ENCODE peak calls at places on chromosomes 4 and X, in nine cellular contexts. G, E, R, T, Y, X, J, N and Q are unnamed samples.

GRCh38 chr4:145297556-145297955 is 117.2 kb upstream of the OTUD4 start:
- DNase-seq in G (no peak), R (no peak), E (no peak), T (no peak), N (no peak), Y (no peak), X (no peak), J (no peak), Q (no peak)

GRCh38 chr4:26717332-26717731 is 133.4 kb downstream of the TBC1D19 start:
- DNase-seq in Y (no peak), G (no peak), J (no peak), E (peak; percentile 38), X (no peak), R (no peak), T (no peak), N (no peak), Q (no peak)

GRCh38 chr4:677431-678293 is 3.3 kb downstream of the MYL5 start:
- DNase-seq in T (peak; percentile 82), Y (no peak), X (peak; percentile 65), N (no peak), G (no peak), J (no peak), R (no peak), E (no peak), Q (no peak)

GRCh38 chrX:68719904-68720614 is 72.6 kb downstream of the STARD8 start:
- DNase-seq in G (no peak), J (no peak), N (no peak), T (no peak), R (no peak), Y (no peak), X (peak; percentile 32), E (no peak), Q (no peak)

GRCh38 chrX:134654398-134655012 is 3.8 kb downstream of the PLAC1 start:
- DNase-seq in G (no peak), X (no peak), Y (no peak), R (no peak), E (no peak), N (no peak), T (no peak), J (no peak), Q (no peak)

GRCh38 chrX:38704146-38704882 is 96.9 kb upstream of the MID1IP1 start:
- DNase-seq in R (no peak), G (no peak), E (no peak), X (no peak), J (no peak), N (no peak), Y (no peak), T (no peak), Q (no peak)

GRCh38 chr4:177128306-177128705 is 181.4 kb upstream of the NEIL3 start:
- DNase-seq in T (no peak), G (no peak), N (no peak), J (no peak), X (no peak), R (no peak), Y (no peak), E (no peak), Q (no peak)

GRCh38 chrX:87517571-87518141 is at the start of gene KLHL4:
- DNase-seq in Y (no peak), G (peak; percentile 48), J (peak; percentile 22), R (peak; percentile 35), T (no peak), E (peak; percentile 38), X (no peak), N (peak; percentile 89), Q (no peak)

GRCh38 chr4:183413562-183414200 is 30.8 kb upstream of the CDKN2AIP start:
- DNase-seq in G (no peak), T (no peak), N (no peak), E (no peak), X (no peak), Y (no peak), J (no peak), R (no peak), Q (no peak)

GRCh38 chrX:23341452-23341851 is 6.8 kb downstream of the PTCHD1 start:
- DNase-seq in T (peak; percentile 22), R (no peak), J (no peak), Y (no peak), G (no peak), X (no peak), E (no peak), N (peak; percentile 28), Q (no peak)

GRCh38 chr4:142120921-142121320 is 484.5 kb downstream of the IL15 start:
- DNase-seq in X (no peak), J (no peak), N (no peak), Y (no peak), E (no peak), T (no peak), G (no peak), R (no peak), Q (no peak)

GRCh38 chr4:7786517-7786916 is 153.1 kb downstream of the AFAP1 start:
- DNase-seq in E (no peak), J (no peak), T (no peak), N (no peak), X (no peak), G (no peak), Y (no peak), R (no peak), Q (no peak)

GRCh38 chrX:133376422-133376821 is 38.9 kb downstream of the GPC4 start:
- DNase-seq in X (no peak), J (no peak), R (no peak), T (no peak), G (no peak), N (no peak), Y (no peak), E (no peak), Q (no peak)

GRCh38 chr4:118112117-118112516 is 77.8 kb downstream of the NDST3 start:
- DNase-seq in T (no peak), N (no peak), G (no peak), Y (no peak), J (no peak), R (no peak), E (no peak), X (no peak), Q (no peak)

GRCh38 chr4:41802590-41802989 is 54.1 kb upstream of the PHOX2B start:
- DNase-seq in G (no peak), J (no peak), X (no peak), Y (no peak), N (no peak), R (no peak), T (no peak), E (no peak), Q (no peak)

GRCh38 chr4:135192746-135193535 is 991.4 kb upstream of the PABPC4L start:
- DNase-seq in J (no peak), E (no peak), N (no peak), G (no peak), T (no peak), R (no peak), X (no peak), Y (no peak), Q (no peak)

GRCh38 chr4:106502106-106502699 is 133.6 kb upstream of the GIMD1 start:
- DNase-seq in G (peak; percentile 37), T (peak; percentile 35), E (peak; percentile 7), J (peak; percentile 84), R (peak; percentile 37), N (peak; percentile 77), X (peak; percentile 55), Y (peak; percentile 18), Q (peak; percentile 52)

GRCh38 chr4:103786014-103786413 is 66.2 kb upstream of the TACR3 start:
- DNase-seq in X (no peak), T (no peak), N (peak; percentile 48), G (no peak), J (peak; percentile 57), E (no peak), R (no peak), Y (peak; percentile 1), Q (no peak)

GRCh38 chr4:77913353-77913752 is 50.7 kb downstream of the MRPL1 start:
- DNase-seq in N (no peak), R (no peak), J (no peak), Y (no peak), X (no peak), G (no peak), T (no peak), E (no peak), Q (no peak)

GRCh38 chr4:3218824-3219760 is 29.9 kb upstream of the MSANTD1 start:
- DNase-seq in E (no peak), T (no peak), J (no peak), R (peak; percentile 12), Y (no peak), N (no peak), G (no peak), X (peak; percentile 32), Q (no peak)

DNA sequence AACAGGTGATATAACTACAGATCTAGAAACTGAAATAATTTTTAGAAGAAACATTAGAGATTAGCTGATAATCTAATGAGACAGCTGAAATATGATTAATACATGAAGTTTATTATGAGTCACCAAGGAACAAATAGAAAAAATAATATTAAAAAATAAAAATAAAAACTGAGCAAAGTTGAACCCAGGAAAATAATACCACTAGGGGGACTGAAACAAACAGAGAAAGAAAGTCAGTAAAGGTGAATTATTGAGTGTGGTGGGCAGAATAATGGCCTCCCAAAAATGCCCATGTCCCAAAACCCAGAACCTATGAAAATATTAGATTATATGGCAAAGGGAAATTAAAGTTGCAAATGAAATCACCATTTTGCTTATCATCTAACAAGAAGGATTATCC is 820.7 kb upstream of the INTU start:
- DNase-seq in J (no peak), X (no peak), E (no peak), G (no peak), T (no peak), R (no peak), N (no peak), Y (no peak), Q (no peak)
- TF ChIP-seq CTCF in J (no peak), X (no peak), E (no peak), G (peak; percentile 23), T (no peak), R (no peak), N (no peak), Y (no peak), Q (no peak)

GRCh38 chrX:12891167-12891566 is 15.3 kb upstream of the TLR8 start:
- DNase-seq in J (no peak), X (no peak), G (no peak), Y (no peak), R (no peak), E (no peak), N (no peak), T (no peak), Q (no peak)
- H3K27ac ChIP-seq in J (no peak overlapping the region), X (no peak overlapping the region), G (no peak overlapping the region), Y (no peak overlapping the region), R (no peak overlapping the region), E (no peak overlapping the region), N (no peak overlapping the region), T (no peak overlapping the region), Q (no peak overlapping the region)

DNA sequence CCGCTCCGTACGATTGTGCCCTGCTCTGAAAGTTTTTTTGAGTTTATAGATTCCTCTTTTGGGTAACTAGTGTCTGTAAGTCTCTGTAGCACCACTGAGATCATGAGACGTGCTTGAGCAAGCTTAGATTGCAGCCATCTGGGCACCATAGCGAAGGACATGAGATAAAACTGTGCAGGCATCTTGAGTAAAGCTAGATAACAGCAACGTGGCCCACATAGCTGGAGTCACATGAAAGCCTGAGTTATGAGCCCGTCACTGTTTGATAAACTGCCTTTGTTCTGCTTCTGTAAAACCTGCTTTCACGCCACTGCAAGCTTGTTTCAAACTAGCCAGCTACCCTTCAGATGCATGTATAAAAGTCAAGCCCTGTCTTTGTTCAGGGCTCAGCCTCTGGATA is 359.0 kb upstream of the CXorf51A start:
- DNase-seq in J (no peak), G (no peak), T (no peak), E (no peak), R (no peak), Y (no peak), N (peak; percentile 40), X (no peak), Q (no peak)
- TF ChIP-seq CTCF in J (no peak), G (no peak), T (no peak), E (no peak), R (no peak), Y (no peak), N (no peak), X (no peak), Q (no peak)

GRCh38 chrX:13717697-13718483 is 16.5 kb downstream of the TRAPPC2 start:
- DNase-seq in Y (no peak), N (no peak), G (no peak), R (no peak), E (no peak), X (no peak), T (no peak), J (no peak), Q (no peak)
- H3K27ac ChIP-seq in Y (no peak overlapping the region), N (peak overlapping the region; percentile 19), G (no peak overlapping the region), R (no peak overlapping the region), E (peak overlapping the region; percentile 88), X (peak overlapping the region; percentile 67), T (no peak overlapping the region), J (no peak overlapping the region), Q (no peak overlapping the region)